ENCODE peak calls at places on chromosomes 4 and X, in ten cellular contexts. One of them, this sample, is unnamed.

GRCh38 chrX:74788545-74789086 is 136.6 kb downstream of the NEXMIF start:
- DNase-seq in IMR-90: no peak
- DNase-seq in fibroblast of mammary gland: no peak
- DNase-seq in cardiac muscle cell: no peak
- DNase-seq in right atrium auricular region: no peak
- DNase-seq in choroid plexus epithelial cell: no peak
- DNase-seq in NB4: no peak
- DNase-seq in Peyer's patch: no peak
- DNase-seq in AG09309: no peak
- DNase-seq in colonic mucosa: no peak
- DNase-seq in this sample: peak

GRCh38 chr4:70958681-70959080 is 34.8 kb upstream of the DCK start:
- DNase-seq in IMR-90: peak
- DNase-seq in fibroblast of mammary gland: peak
- DNase-seq in cardiac muscle cell: peak
- DNase-seq in right atrium auricular region: no peak
- DNase-seq in choroid plexus epithelial cell: peak
- DNase-seq in NB4: no peak
- DNase-seq in Peyer's patch: no peak
- DNase-seq in AG09309: peak
- DNase-seq in colonic mucosa: no peak
- DNase-seq in this sample: no peak

GRCh38 chr4:125041372-125041930 is 273.3 kb upstream of the FAT4 start:
- DNase-seq in IMR-90: no peak
- DNase-seq in fibroblast of mammary gland: no peak
- DNase-seq in cardiac muscle cell: peak
- DNase-seq in right atrium auricular region: no peak
- DNase-seq in choroid plexus epithelial cell: peak
- DNase-seq in NB4: no peak
- DNase-seq in Peyer's patch: no peak
- DNase-seq in AG09309: no peak
- DNase-seq in colonic mucosa: no peak
- DNase-seq in this sample: peak

GRCh38 chrX:110414273-110414672 is 55.6 kb downstream of the RTL9 start:
- DNase-seq in IMR-90: no peak
- DNase-seq in fibroblast of mammary gland: no peak
- DNase-seq in cardiac muscle cell: no peak
- DNase-seq in right atrium auricular region: no peak
- DNase-seq in choroid plexus epithelial cell: no peak
- DNase-seq in NB4: no peak
- DNase-seq in Peyer's patch: no peak
- DNase-seq in AG09309: no peak
- DNase-seq in colonic mucosa: no peak
- DNase-seq in this sample: no peak

GRCh38 chr4:128394778-128395177 is 107.2 kb upstream of the PGRMC2 start:
- DNase-seq in IMR-90: peak
- DNase-seq in fibroblast of mammary gland: peak
- DNase-seq in cardiac muscle cell: peak
- DNase-seq in right atrium auricular region: no peak
- DNase-seq in choroid plexus epithelial cell: no peak
- DNase-seq in NB4: no peak
- DNase-seq in Peyer's patch: no peak
- DNase-seq in AG09309: no peak
- DNase-seq in colonic mucosa: no peak
- DNase-seq in this sample: no peak

GRCh38 chrX:79630033-79631009 is 263.2 kb upstream of the ITM2A start:
- DNase-seq in IMR-90: no peak
- DNase-seq in fibroblast of mammary gland: no peak
- DNase-seq in cardiac muscle cell: no peak
- DNase-seq in right atrium auricular region: no peak
- DNase-seq in choroid plexus epithelial cell: no peak
- DNase-seq in NB4: no peak
- DNase-seq in Peyer's patch: no peak
- DNase-seq in AG09309: no peak
- DNase-seq in colonic mucosa: no peak
- DNase-seq in this sample: no peak

GRCh38 chr4:184255361-184255760 is 37.7 kb upstream of the ENPP6 start:
- DNase-seq in IMR-90: no peak
- DNase-seq in fibroblast of mammary gland: no peak
- DNase-seq in cardiac muscle cell: no peak
- DNase-seq in right atrium auricular region: no peak
- DNase-seq in choroid plexus epithelial cell: no peak
- DNase-seq in NB4: no peak
- DNase-seq in Peyer's patch: no peak
- DNase-seq in AG09309: no peak
- DNase-seq in colonic mucosa: no peak
- DNase-seq in this sample: no peak

GRCh38 chrX:21176927-21177571 is 197.2 kb upstream of the CNKSR2 start:
- DNase-seq in IMR-90: no peak
- DNase-seq in fibroblast of mammary gland: peak
- DNase-seq in cardiac muscle cell: no peak
- DNase-seq in right atrium auricular region: no peak
- DNase-seq in choroid plexus epithelial cell: no peak
- DNase-seq in NB4: no peak
- DNase-seq in Peyer's patch: no peak
- DNase-seq in AG09309: no peak
- DNase-seq in colonic mucosa: no peak
- DNase-seq in this sample: no peak

GRCh38 chr4:16120720-16121119 is 36.9 kb upstream of the PROM1 start:
- DNase-seq in IMR-90: peak
- DNase-seq in fibroblast of mammary gland: peak
- DNase-seq in cardiac muscle cell: no peak
- DNase-seq in right atrium auricular region: no peak
- DNase-seq in choroid plexus epithelial cell: no peak
- DNase-seq in NB4: peak
- DNase-seq in Peyer's patch: no peak
- DNase-seq in AG09309: no peak
- DNase-seq in colonic mucosa: peak
- DNase-seq in this sample: no peak

GRCh38 chr4:170420255-170420693 is 330.5 kb upstream of the AADAT start:
- DNase-seq in IMR-90: peak
- DNase-seq in fibroblast of mammary gland: peak
- DNase-seq in cardiac muscle cell: no peak
- DNase-seq in right atrium auricular region: no peak
- DNase-seq in choroid plexus epithelial cell: peak
- DNase-seq in NB4: peak
- DNase-seq in Peyer's patch: no peak
- DNase-seq in AG09309: no peak
- DNase-seq in colonic mucosa: no peak
- DNase-seq in this sample: peak

GRCh38 chrX:137427813-137428212 is 138.1 kb upstream of the ZIC3 start:
- DNase-seq in IMR-90: no peak
- DNase-seq in fibroblast of mammary gland: no peak
- DNase-seq in cardiac muscle cell: peak
- DNase-seq in right atrium auricular region: no peak
- DNase-seq in choroid plexus epithelial cell: peak
- DNase-seq in NB4: no peak
- DNase-seq in Peyer's patch: no peak
- DNase-seq in AG09309: no peak
- DNase-seq in colonic mucosa: no peak
- DNase-seq in this sample: peak

GRCh38 chrX:109997786-109998452 is 5.0 kb upstream of the TMEM164 start:
- DNase-seq in IMR-90: no peak
- DNase-seq in fibroblast of mammary gland: no peak
- DNase-seq in cardiac muscle cell: no peak
- DNase-seq in right atrium auricular region: no peak
- DNase-seq in choroid plexus epithelial cell: no peak
- DNase-seq in NB4: no peak
- DNase-seq in Peyer's patch: no peak
- DNase-seq in AG09309: no peak
- DNase-seq in colonic mucosa: no peak
- DNase-seq in this sample: no peak

DNA sequence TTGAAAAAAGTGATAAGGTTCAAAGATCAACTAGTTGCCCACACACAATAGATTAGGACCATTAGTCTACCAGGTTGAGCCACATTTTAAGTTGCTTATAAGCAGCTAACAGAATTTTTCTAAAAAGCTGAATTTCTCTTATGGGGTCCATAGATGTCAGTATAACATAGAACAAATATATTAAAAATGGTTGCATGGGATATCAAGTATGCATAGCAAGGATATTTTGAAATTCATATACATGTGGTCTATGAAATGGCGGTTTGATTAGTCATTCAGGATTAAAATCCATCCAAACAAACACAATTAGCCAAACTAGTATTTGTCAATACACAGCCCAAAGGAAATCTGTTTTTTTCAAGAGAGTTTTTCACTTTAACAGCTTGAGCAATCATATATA is 33.5 kb upstream of the AMOT start:
- DNase-seq in IMR-90: peak
- DNase-seq in fibroblast of mammary gland: peak
- DNase-seq in cardiac muscle cell: peak
- DNase-seq in right atrium auricular region: no peak
- DNase-seq in choroid plexus epithelial cell: no peak
- DNase-seq in NB4: no peak
- DNase-seq in Peyer's patch: no peak
- DNase-seq in AG09309: no peak
- DNase-seq in colonic mucosa: no peak
- DNase-seq in this sample: peak
- TF ChIP-seq CTCF in IMR-90: peak
- TF ChIP-seq CTCF in fibroblast of mammary gland: no peak
- TF ChIP-seq CTCF in cardiac muscle cell: peak
- TF ChIP-seq CTCF in right atrium auricular region: no peak
- TF ChIP-seq CTCF in choroid plexus epithelial cell: no peak
- TF ChIP-seq CTCF in NB4: no peak
- TF ChIP-seq CTCF in Peyer's patch: no peak
- TF ChIP-seq CTCF in AG09309: no peak
- TF ChIP-seq CTCF in colonic mucosa: no peak
- TF ChIP-seq CTCF in this sample: no peak

GRCh38 chr4:47488706-47489105 is 3.6 kb downstream of the ATP10D start:
- DNase-seq in IMR-90: no peak
- DNase-seq in fibroblast of mammary gland: no peak
- DNase-seq in cardiac muscle cell: no peak
- DNase-seq in right atrium auricular region: no peak
- DNase-seq in choroid plexus epithelial cell: no peak
- DNase-seq in NB4: no peak
- DNase-seq in Peyer's patch: no peak
- DNase-seq in AG09309: no peak
- DNase-seq in colonic mucosa: no peak
- DNase-seq in this sample: no peak

GRCh38 chr4:47484169-47484568 is 906 bp upstream of the ATP10D start:
- DNase-seq in IMR-90: no peak
- DNase-seq in fibroblast of mammary gland: no peak
- DNase-seq in cardiac muscle cell: no peak
- DNase-seq in right atrium auricular region: no peak
- DNase-seq in choroid plexus epithelial cell: no peak
- DNase-seq in NB4: no peak
- DNase-seq in Peyer's patch: no peak
- DNase-seq in AG09309: no peak
- DNase-seq in colonic mucosa: no peak
- DNase-seq in this sample: peak

GRCh38 chr4:47483722-47484121 is 1.4 kb upstream of the ATP10D start:
- DNase-seq in IMR-90: no peak
- DNase-seq in fibroblast of mammary gland: no peak
- DNase-seq in cardiac muscle cell: no peak
- DNase-seq in right atrium auricular region: no peak
- DNase-seq in choroid plexus epithelial cell: peak
- DNase-seq in NB4: no peak
- DNase-seq in Peyer's patch: no peak
- DNase-seq in AG09309: no peak
- DNase-seq in colonic mucosa: no peak
- DNase-seq in this sample: peak

GRCh38 chr4:47485047-47485692 is at the start of gene ATP10D:
- DNase-seq in IMR-90: peak
- DNase-seq in fibroblast of mammary gland: peak
- DNase-seq in cardiac muscle cell: peak
- DNase-seq in right atrium auricular region: peak
- DNase-seq in choroid plexus epithelial cell: peak
- DNase-seq in NB4: peak
- DNase-seq in Peyer's patch: peak
- DNase-seq in AG09309: peak
- DNase-seq in colonic mucosa: peak
- DNase-seq in this sample: peak

GRCh38 chr4:47486306-47486705 is 1.2 kb downstream of the ATP10D start:
- DNase-seq in IMR-90: no peak
- DNase-seq in fibroblast of mammary gland: peak
- DNase-seq in cardiac muscle cell: peak
- DNase-seq in right atrium auricular region: no peak
- DNase-seq in choroid plexus epithelial cell: peak
- DNase-seq in NB4: no peak
- DNase-seq in Peyer's patch: no peak
- DNase-seq in AG09309: no peak
- DNase-seq in colonic mucosa: no peak
- DNase-seq in this sample: peak
- H3K4me3 ChIP-seq in IMR-90: peak
- H3K4me3 ChIP-seq in fibroblast of mammary gland: peak
- H3K4me3 ChIP-seq in cardiac muscle cell: peak
- H3K4me3 ChIP-seq in right atrium auricular region: peak
- H3K4me3 ChIP-seq in choroid plexus epithelial cell: peak
- H3K4me3 ChIP-seq in NB4: no peak
- H3K4me3 ChIP-seq in Peyer's patch: peak
- H3K4me3 ChIP-seq in AG09309: peak
- H3K4me3 ChIP-seq in colonic mucosa: peak
- H3K4me3 ChIP-seq in this sample: peak

GRCh38 chr4:18566970-18567799 is 545.6 kb upstream of the LCORL start:
- DNase-seq in IMR-90: no peak
- DNase-seq in fibroblast of mammary gland: no peak
- DNase-seq in cardiac muscle cell: no peak
- DNase-seq in right atrium auricular region: no peak
- DNase-seq in choroid plexus epithelial cell: peak
- DNase-seq in NB4: no peak
- DNase-seq in Peyer's patch: no peak
- DNase-seq in AG09309: no peak
- DNase-seq in colonic mucosa: no peak
- DNase-seq in this sample: no peak

GRCh38 chr4:18571252-18571885 is 549.8 kb upstream of the LCORL start:
- DNase-seq in IMR-90: no peak
- DNase-seq in fibroblast of mammary gland: no peak
- DNase-seq in cardiac muscle cell: no peak
- DNase-seq in right atrium auricular region: no peak
- DNase-seq in choroid plexus epithelial cell: no peak
- DNase-seq in NB4: no peak
- DNase-seq in Peyer's patch: no peak
- DNase-seq in AG09309: no peak
- DNase-seq in colonic mucosa: no peak
- DNase-seq in this sample: no peak

GRCh38 chr4:18570370-18570769 is 548.8 kb upstream of the LCORL start:
- DNase-seq in IMR-90: no peak
- DNase-seq in fibroblast of mammary gland: no peak
- DNase-seq in cardiac muscle cell: no peak
- DNase-seq in right atrium auricular region: no peak
- DNase-seq in choroid plexus epithelial cell: no peak
- DNase-seq in NB4: no peak
- DNase-seq in Peyer's patch: no peak
- DNase-seq in AG09309: no peak
- DNase-seq in colonic mucosa: no peak
- DNase-seq in this sample: no peak

GRCh38 chr4:18568600-18568999 is 547.0 kb upstream of the LCORL start:
- DNase-seq in IMR-90: no peak
- DNase-seq in fibroblast of mammary gland: peak
- DNase-seq in cardiac muscle cell: peak
- DNase-seq in right atrium auricular region: no peak
- DNase-seq in choroid plexus epithelial cell: peak
- DNase-seq in NB4: no peak
- DNase-seq in Peyer's patch: no peak
- DNase-seq in AG09309: no peak
- DNase-seq in colonic mucosa: no peak
- DNase-seq in this sample: peak
- TF ChIP-seq CTCF in IMR-90: peak
- TF ChIP-seq CTCF in fibroblast of mammary gland: no peak
- TF ChIP-seq CTCF in cardiac muscle cell: no peak
- TF ChIP-seq CTCF in right atrium auricular region: no peak
- TF ChIP-seq CTCF in choroid plexus epithelial cell: no peak
- TF ChIP-seq CTCF in NB4: no peak
- TF ChIP-seq CTCF in Peyer's patch: no peak
- TF ChIP-seq CTCF in AG09309: no peak
- TF ChIP-seq CTCF in colonic mucosa: no peak
- TF ChIP-seq CTCF in this sample: no peak

GRCh38 chrX:153673398-153674218 is at the start of gene PNCK:
- DNase-seq in IMR-90: no peak
- DNase-seq in fibroblast of mammary gland: no peak
- DNase-seq in cardiac muscle cell: no peak
- DNase-seq in right atrium auricular region: no peak
- DNase-seq in choroid plexus epithelial cell: no peak
- DNase-seq in NB4: no peak
- DNase-seq in Peyer's patch: no peak
- DNase-seq in AG09309: no peak
- DNase-seq in colonic mucosa: no peak
- DNase-seq in this sample: no peak
- H3K4me3 ChIP-seq in IMR-90: no peak
- H3K4me3 ChIP-seq in fibroblast of mammary gland: no peak
- H3K4me3 ChIP-seq in cardiac muscle cell: no peak
- H3K4me3 ChIP-seq in right atrium auricular region: no peak
- H3K4me3 ChIP-seq in choroid plexus epithelial cell: no peak
- H3K4me3 ChIP-seq in NB4: no peak
- H3K4me3 ChIP-seq in Peyer's patch: no peak
- H3K4me3 ChIP-seq in AG09309: no peak
- H3K4me3 ChIP-seq in colonic mucosa: no peak
- H3K4me3 ChIP-seq in this sample: no peak